ENCODE peak calls at places on chromosomes 11 and 22, in four cellular contexts. D is body of pancreas, P is endodermal cell, R is psoas muscle. U is an unnamed sample. For H3K9me3, the result is how much of the 10 kb centered on the place peaks cover.

GRCh38 chr11:46846510-46846830 is 390 bp upstream of the CKAP5 start:
- DNase-seq in D (no peak), P (no peak), R (no peak), U (no peak)

GRCh38 chr11:120710354-120711187 is 199.0 kb downstream of the GRIK4 start:
- DNase-seq in D (peak), P (peak), R (peak), U (peak)

GRCh38 chr11:1759151-1759850 is 4.4 kb downstream of the CTSD start:
- DNase-seq in D (no peak), P (no peak), R (peak), U (no peak)

GRCh38 chr11:117979481-117980211 is 6.5 kb upstream of the IL10RA start:
- DNase-seq in D (no peak), P (peak), R (no peak), U (peak)

GRCh38 chr22:29811377-29811776 is 26.7 kb downstream of the ASCC2 start:
- DNase-seq in D (no peak), P (no peak), R (no peak), U (peak)

GRCh38 chr11:129102225-129102624 is 89.9 kb downstream of the ARHGAP32 start:
- DNase-seq in D (no peak), P (no peak), R (no peak), U (no peak)

GRCh38 chr11:34997872-34998548 is 81.6 kb downstream of the PDHX start:
- DNase-seq in D (no peak), P (no peak), R (no peak), U (no peak)

GRCh38 chr22:19576460-19577421 is 52.5 kb upstream of the CLDN5 start:
- DNase-seq in D (no peak), P (peak), R (no peak), U (no peak)

GRCh38 chr11:96342131-96342970 is 644 bp downstream of the MAML2 start:
- DNase-seq in D (no peak), P (no peak), R (no peak), U (no peak)

GRCh38 chr22:30426395-30427353 is 1.1 kb downstream of the MTFP1 start:
- DNase-seq in D (peak), P (peak), R (peak), U (peak)

GRCh38 chr22:48068323-48068722 is 1305.9 kb downstream of the TBC1D22A start:
- DNase-seq in D (no peak), P (no peak), R (peak), U (no peak)

GRCh38 chr11:746289-747175 is 732 bp upstream of the TALDO1 start:
- DNase-seq in D (peak), P (peak), R (no peak), U (no peak)

DNA sequence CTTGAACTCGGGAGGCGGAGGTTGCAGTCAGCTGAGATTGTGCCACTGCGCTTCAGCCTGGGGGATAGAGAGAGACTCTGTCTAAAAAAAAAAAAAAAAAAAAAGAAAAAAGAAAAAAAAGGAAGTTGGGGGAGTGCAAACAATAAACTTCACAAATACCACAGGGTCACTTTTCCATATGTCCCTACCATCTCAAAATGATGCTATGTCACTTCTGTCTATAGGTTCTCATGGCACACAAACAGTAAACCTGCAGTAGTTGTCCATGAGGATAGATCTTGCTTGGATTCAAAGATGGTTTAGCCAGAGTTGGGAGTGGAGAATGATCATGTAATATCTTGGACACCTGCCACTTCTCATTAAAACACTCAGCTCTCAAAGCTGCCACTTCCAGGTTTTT is 1.1 kb upstream of the VPS11 start:
- DNase-seq in D (no peak), P (no peak), R (no peak), U (no peak)
- H3K4me3 ChIP-seq in D (no peak), P (peak), R (peak), U (no peak)

GRCh38 chr11:70532066-70532440 is 133.7 kb downstream of the CTTN start:
- DNase-seq in D (no peak), P (peak), R (peak), U (no peak)
- H3K9me3 ChIP-seq in D (under half), P (under half), R (under half), U (under half)

GRCh38 chr11:20015529-20016427 is 144.5 kb downstream of the DBX1 start:
- DNase-seq in D (peak), P (no peak), R (no peak), U (no peak)
- H3K27ac ChIP-seq in D (peak), P (no peak), R (no peak), U (peak)

GRCh38 chr11:124115782-124116616 is 749 bp downstream of the VWA5A start:
- DNase-seq in D (peak), P (peak), R (no peak), U (peak)
- H3K4me3 ChIP-seq in D (peak), P (peak), R (peak), U (peak)

GRCh38 chr11:71075116-71075720 is 177.2 kb downstream of the SHANK2 start:
- DNase-seq in D (no peak), P (no peak), R (no peak), U (no peak)
- H3K9me3 ChIP-seq in D (under half), P (under half), R (under half), U (under half)

GRCh38 chr11:62506413-62506940 is 40.1 kb downstream of the AHNAK start:
- DNase-seq in D (no peak), P (no peak), R (peak), U (no peak)
- H3K27ac ChIP-seq in D (no peak), P (no peak), R (no peak), U (no peak)

GRCh38 chr11:65414776-65415498 is 7.7 kb upstream of the NEAT1 start:
- DNase-seq in D (no peak), P (no peak), R (no peak), U (no peak)

GRCh38 chr11:65411681-65412070 is 10.9 kb upstream of the NEAT1 start:
- DNase-seq in D (no peak), P (peak), R (peak), U (no peak)

GRCh38 chr11:65412271-65413076 is 10.1 kb upstream of the NEAT1 start:
- DNase-seq in D (peak), P (peak), R (peak), U (no peak)

GRCh38 chr11:65415499-65416340 is 6.9 kb upstream of the NEAT1 start:
- DNase-seq in D (no peak), P (peak), R (no peak), U (no peak)

GRCh38 chr11:65410936-65411680 is 11.5 kb upstream of the NEAT1 start:
- DNase-seq in D (no peak), P (peak), R (peak), U (no peak)
- H3K4me3 ChIP-seq in D (no peak), P (no peak), R (no peak), U (no peak)

DNA sequence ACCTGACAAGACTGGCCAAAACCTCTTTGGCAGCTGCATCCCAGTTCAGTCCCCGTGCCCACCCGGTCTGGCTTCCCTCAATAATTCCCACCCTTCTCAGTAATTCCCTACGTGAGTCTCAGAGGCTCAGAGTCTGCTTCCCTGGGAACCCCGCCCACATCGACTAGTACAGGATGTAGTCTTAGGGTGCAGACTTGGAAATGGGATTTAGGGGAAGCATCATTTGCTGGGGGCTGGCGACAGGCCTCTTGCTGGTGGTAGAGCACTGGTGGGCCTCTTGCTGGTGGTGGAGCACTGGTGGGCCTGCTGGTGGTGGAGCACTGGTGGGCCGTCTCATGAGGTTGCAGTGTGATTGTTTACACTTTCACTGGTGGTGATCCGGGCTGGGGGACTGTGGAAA is 199.5 kb upstream of the B3GAT1 start:
- DNase-seq in D (no peak), P (no peak), R (no peak), U (no peak)
- H3K9me3 ChIP-seq in D (under half), P (under half), R (under half), U (under half)